ENCODE peak calls at places on chromosome 15, in five cellular contexts. K is psoas muscle, H is suprapubic skin, L is MCF 10A, P is body of pancreas. V is an unnamed sample.

GRCh38 chr15:70078578-70079417 is 18.9 kb downstream of the TLE3 start:
- DNase-seq in P (peak), K (no peak), H (no peak), L (no peak), V (no peak)

GRCh38 chr15:69718916-69719315 is 266.3 kb downstream of the RPLP1 start:
- DNase-seq in L (peak), K (no peak), H (no peak), P (no peak), V (no peak)

GRCh38 chr15:84911879-84912660 is 27.6 kb downstream of the SLC28A1 start:
- DNase-seq in K (peak), H (peak), L (peak), P (peak), V (peak)

GRCh38 chr15:38275951-38276350 is 23.3 kb downstream of the SPRED1 start:
- DNase-seq in K (no peak), H (no peak), L (peak), P (no peak), V (no peak)

GRCh38 chr15:35751421-35752133 is 205.6 kb upstream of the DPH6 start:
- DNase-seq in P (peak), L (peak), H (peak), K (peak), V (peak)

GRCh38 chr15:74958320-74958907 is 1.8 kb upstream of the RPP25 start:
- DNase-seq in K (peak), H (peak), P (peak), L (no peak), V (no peak)

GRCh38 chr15:51939216-51939615 is 32.4 kb downstream of the LEO1 start:
- DNase-seq in P (no peak), H (no peak), K (no peak), L (no peak), V (no peak)

GRCh38 chr15:70488002-70488605 is 275.3 kb downstream of the UACA start:
- DNase-seq in K (peak), L (peak), P (peak), H (no peak), V (peak)

GRCh38 chr15:71651750-71652186 is 158.6 kb upstream of the NR2E3 start:
- DNase-seq in H (no peak), P (no peak), K (no peak), L (peak), V (no peak)

GRCh38 chr15:33309602-33310276 is 1.0 kb upstream of the RYR3 start:
- DNase-seq in L (no peak), H (no peak), P (no peak), K (peak), V (no peak)

GRCh38 chr15:43204016-43204901 is 16.6 kb downstream of the EPB42 start:
- DNase-seq in H (no peak), K (peak), L (peak), P (peak), V (no peak)

GRCh38 chr15:40582726-40583246 is 11.3 kb upstream of the KNL1 start:
- DNase-seq in H (no peak), K (no peak), P (peak), L (no peak), V (no peak)

GRCh38 chr15:59278120-59278519 is 71.5 kb downstream of the LDHAL6B start:
- DNase-seq in P (no peak), H (no peak), K (no peak), L (no peak), V (no peak)

GRCh38 chr15:31148622-31149505 is 47.3 kb upstream of the TRPM1 start:
- DNase-seq in P (no peak), H (no peak), K (no peak), L (no peak), V (no peak)

GRCh38 chr15:31141792-31142191 is 40.3 kb upstream of the TRPM1 start:
- DNase-seq in H (no peak), P (no peak), K (no peak), L (no peak), V (no peak)

GRCh38 chr15:31147456-31147855 is 45.9 kb upstream of the TRPM1 start:
- DNase-seq in L (no peak), H (no peak), P (no peak), K (no peak), V (no peak)

GRCh38 chr15:31147943-31148621 is 46.6 kb upstream of the TRPM1 start:
- DNase-seq in P (no peak), K (no peak), L (no peak), H (no peak), V (no peak)

GRCh38 chr15:31145271-31145911 is 43.9 kb upstream of the TRPM1 start:
- DNase-seq in P (no peak), K (no peak), L (peak), H (no peak), V (no peak)
- TF ChIP-seq CTCF in P (peak), K (no peak), L (no peak), H (no peak), V (no peak)

DNA sequence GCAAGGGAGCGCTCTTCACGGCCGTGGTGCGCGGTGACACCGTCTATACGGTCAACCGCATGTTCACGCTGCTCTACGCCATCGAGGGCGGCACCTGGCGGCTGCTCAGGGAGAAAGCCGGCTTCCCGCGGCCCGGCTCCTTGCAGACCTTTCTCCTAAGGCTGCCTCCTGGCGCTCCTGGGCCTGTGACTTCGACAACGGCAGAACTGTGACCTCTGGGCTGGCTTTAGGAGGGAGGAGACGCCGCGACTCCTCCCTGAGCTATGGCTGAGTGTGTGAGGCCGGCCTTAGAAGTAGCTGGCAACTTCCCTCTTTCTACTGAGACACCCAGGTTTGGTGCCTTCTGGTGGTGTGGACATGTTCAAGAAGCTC is 1.4 kb downstream of the KBTBD13 start:
- DNase-seq in K (peak), L (no peak), P (peak), H (no peak), V (no peak)
- TF ChIP-seq CTCF in K (peak), L (no peak), P (peak), H (peak), V (no peak)

GRCh38 chr15:82820128-82820527 is 10.7 kb downstream of the WHAMM start:
- DNase-seq in H (no peak), P (no peak), L (no peak), K (no peak), V (no peak)
- TF ChIP-seq CTCF in H (no peak), P (no peak), L (no peak), K (no peak), V (no peak)

DNA sequence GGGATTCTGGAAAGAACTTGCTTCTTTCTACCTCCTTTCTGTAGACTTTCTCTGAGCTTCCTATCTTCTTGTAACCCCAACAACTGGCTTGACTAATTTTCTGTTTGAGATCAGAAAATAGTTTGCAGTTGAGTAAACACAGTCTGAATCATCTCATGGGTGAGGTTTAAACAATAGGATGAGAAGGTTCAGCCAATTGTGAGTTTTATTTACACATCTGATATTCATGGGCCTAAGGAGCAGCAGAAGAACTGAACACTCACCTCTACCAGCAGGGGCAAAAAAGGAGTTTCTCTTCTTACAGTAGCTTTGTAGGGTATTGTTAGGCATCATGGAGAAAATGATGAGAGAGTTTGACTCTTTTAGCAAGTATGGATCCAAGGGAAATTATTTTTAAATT is 54.2 kb downstream of the DTWD1 start:
- DNase-seq in K (no peak), P (no peak), H (no peak), L (peak), V (no peak)
- TF ChIP-seq CTCF in K (no peak), P (no peak), H (no peak), L (no peak), V (no peak)